ENCODE peak calls at places on chromosome X, in four cellular contexts. E is activated B cell treated with CpG ODN at 0.5 μM for 24 hours, P is neural crest cell, F is spleen. H is an unnamed sample.
A peak's percentile ranks its signal among the peaks of the same experiment; 100 is the strongest.

GRCh38 chrX:41561045-41561444 is 113.9 kb downstream of the NYX start:
- DNase-seq in E (no peak), P (no peak), F (no peak), H (no peak)

GRCh38 chrX:150506020-150506419 is 62.4 kb upstream of the MTM1 start:
- DNase-seq in E (no peak), P (no peak), F (no peak), H (no peak)

GRCh38 chrX:29487214-29487613 is 728.1 kb upstream of the MAGEB2 start:
- DNase-seq in E (no peak), P (no peak), F (no peak), H (no peak)

GRCh38 chrX:150085881-150086280 is 147.6 kb upstream of the EOLA2 start:
- DNase-seq in E (no peak), P (no peak), F (no peak), H (no peak)

GRCh38 chrX:150372280-150372679 is 9.2 kb downstream of the MAMLD1 start:
- DNase-seq in E (no peak), P (no peak), F (no peak), H (no peak)

GRCh38 chrX:140503230-140503585 is 1.7 kb downstream of the SOX3 start:
- DNase-seq in E (no peak), P (no peak), F (no peak), H (no peak)

GRCh38 chrX:109384569-109385174 is 97.2 kb downstream of the GUCY2F start:
- DNase-seq in E (no peak), P (peak; percentile 32), F (no peak), H (no peak)

GRCh38 chrX:134419784-134420183 is 40.2 kb upstream of the HPRT1 start:
- DNase-seq in E (no peak), P (no peak), F (no peak), H (no peak)

GRCh38 chrX:154750301-154751120 is at the start of gene GAB3:
- DNase-seq in E (peak; percentile 52), P (no peak), F (peak; percentile 92), H (no peak)

GRCh38 chrX:134971926-134972325 is 18.9 kb upstream of the SMIM10 start:
- DNase-seq in E (no peak), P (no peak), F (no peak), H (no peak)

GRCh38 chrX:6292599-6292998 is 63.9 kb upstream of the NLGN4X start:
- DNase-seq in E (no peak), P (no peak), F (no peak), H (no peak)

GRCh38 chrX:68571292-68572256 is 72.7 kb downstream of the YIPF6 start:
- DNase-seq in E (no peak), P (no peak), F (no peak), H (no peak)

GRCh38 chrX:14038375-14039077 is 8.8 kb upstream of the GEMIN8 start:
- DNase-seq in E (no peak), P (no peak), F (no peak), H (no peak)

GRCh38 chrX:10135561-10136399 is 21.0 kb upstream of the CLCN4 start:
- DNase-seq in E (no peak), P (no peak), F (no peak), H (no peak)

GRCh38 chrX:148854351-148854750 is 353.9 kb downstream of the AFF2 start:
- DNase-seq in E (no peak), P (no peak), F (no peak), H (no peak)

GRCh38 chrX:75155830-75156525 is at the start of gene ABCB7:
- DNase-seq in E (peak; percentile 41), P (peak; percentile 42), F (peak; percentile 85), H (no peak)

GRCh38 chrX:129984196-129984962 is 1.9 kb downstream of the BCORL1 start:
- DNase-seq in E (peak; percentile 45), P (peak; percentile 14), F (peak; percentile 89), H (peak; percentile 44)

GRCh38 chrX:43939187-43939926 is 33.8 kb downstream of the NDP start:
- DNase-seq in E (no peak), P (no peak), F (no peak), H (no peak)

GRCh38 chrX:96372313-96373046 is 312.2 kb upstream of the DIAPH2 start:
- DNase-seq in E (no peak), P (peak; percentile 1), F (no peak), H (no peak)

GRCh38 chrX:84477114-84477513 is 25.1 kb downstream of the HDX start:
- DNase-seq in E (no peak), P (no peak), F (no peak), H (no peak)

GRCh38 chrX:47234583-47234982 is 1.8 kb downstream of the USP11 start:
- DNase-seq in E (no peak), P (no peak), F (no peak), H (no peak)

GRCh38 chrX:132738951-132739350 is 219.5 kb downstream of the HS6ST2 start:
- DNase-seq in E (no peak), P (no peak), F (no peak), H (no peak)

GRCh38 chrX:39965051-39965573 is 132.6 kb downstream of the BCOR start:
- DNase-seq in E (no peak), P (no peak), F (no peak), H (no peak)

GRCh38 chrX:151396827-151397740 is at the start of gene VMA21:
- DNase-seq in E (peak; percentile 79), P (peak; percentile 56), F (peak; percentile 95), H (peak; percentile 73)

GRCh38 chrX:12139934-12140611 is 1.8 kb downstream of the FRMPD4 start:
- DNase-seq in E (no peak), P (no peak), F (no peak), H (no peak)

GRCh38 chrX:48948589-48948988 is 8.8 kb downstream of the OTUD5 start:
- DNase-seq in E (no peak), P (no peak), F (no peak), H (no peak)

GRCh38 chrX:48942895-48943294 is 14.5 kb downstream of the OTUD5 start:
- DNase-seq in E (no peak), P (no peak), F (no peak), H (no peak)

GRCh38 chrX:48940404-48940955 is 16.9 kb downstream of the OTUD5 start:
- DNase-seq in E (no peak), P (no peak), F (no peak), H (no peak)

DNA sequence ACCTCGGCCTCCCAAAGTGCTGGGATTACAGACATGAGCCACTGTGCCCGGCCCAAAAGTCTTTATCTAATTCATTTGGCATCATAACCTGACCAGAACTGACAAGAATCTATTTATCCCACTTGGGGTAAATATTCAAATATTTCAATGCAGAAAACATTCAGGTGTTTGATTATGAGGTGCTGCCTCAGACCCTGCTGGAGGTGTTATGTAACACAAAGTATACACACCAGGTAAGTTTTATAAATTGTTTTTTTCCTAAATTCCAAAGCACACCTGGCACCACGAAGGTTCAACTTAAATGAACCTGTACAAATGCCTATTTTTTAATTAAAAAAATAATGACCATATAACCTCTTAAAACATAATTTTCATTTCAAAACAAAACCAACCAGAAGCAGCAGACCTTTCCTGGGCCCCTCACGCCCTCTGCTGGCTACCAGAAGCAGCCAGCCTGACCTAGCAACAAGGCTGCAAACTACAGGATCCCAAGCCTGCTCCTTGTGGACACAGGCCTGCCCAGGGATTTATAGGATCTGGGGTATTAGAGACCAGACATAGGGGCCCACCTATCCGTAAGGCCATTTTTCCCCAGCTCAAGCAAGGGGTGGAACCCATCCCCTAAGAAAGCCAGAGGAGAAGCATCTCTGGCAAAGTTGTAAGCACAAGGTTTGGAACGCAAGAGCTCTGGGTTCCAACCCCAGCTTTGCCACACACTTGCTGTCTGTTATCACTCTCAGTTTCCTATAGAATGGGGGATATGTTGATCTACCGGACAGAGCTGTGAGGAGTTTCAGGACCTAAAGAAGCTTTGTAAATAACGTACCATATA is 11.7 kb downstream of the OTUD5 start:
- DNase-seq in E (no peak), P (peak; percentile 25), F (peak; percentile 88), H (no peak)
- TF ChIP-seq CTCF in E (no peak), P (peak; percentile 77), F (peak; percentile 78), H (no peak)

DNA sequence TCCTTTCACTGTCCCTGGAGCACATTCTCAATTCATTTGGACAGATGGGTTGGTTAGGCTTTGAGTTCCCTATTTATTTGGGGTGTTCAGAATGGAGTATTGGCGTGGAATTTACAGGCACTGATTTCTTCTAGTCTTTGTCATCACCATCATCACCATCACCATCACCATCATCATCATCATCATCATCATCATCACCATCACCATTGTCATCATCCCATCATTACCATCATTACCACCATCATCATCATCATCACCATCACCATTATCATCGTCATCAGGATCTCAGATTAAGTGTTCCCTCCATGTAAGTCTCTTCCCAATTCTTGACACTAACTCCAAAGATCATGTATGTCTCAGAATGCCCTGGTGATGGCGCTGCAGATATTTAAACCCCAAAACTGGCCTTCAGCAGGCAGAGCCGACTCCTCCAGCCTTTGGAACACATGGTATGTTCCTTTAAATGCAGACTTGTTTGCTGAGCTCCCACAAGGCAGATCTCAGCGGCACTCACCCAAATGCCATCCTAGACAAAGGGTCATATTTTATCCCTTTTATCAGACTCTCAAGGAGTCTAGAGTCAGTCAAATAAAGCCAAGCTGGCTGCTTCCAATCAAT is 19.8 kb upstream of the FAM9A start:
- DNase-seq in E (no peak), P (no peak), F (no peak), H (no peak)
- TF ChIP-seq CTCF in E (no peak), P (no peak), F (no peak), H (no peak)

GRCh38 chrX:1748408-1748807 is 133.5 kb downstream of the ASMT start:
- DNase-seq in E (no peak), P (no peak), F (no peak), H (no peak)
- TF ChIP-seq CTCF in E (no peak), P (no peak), F (no peak), H (no peak)

GRCh38 chrX:30618160-30618765 is 35.0 kb upstream of the GK start:
- DNase-seq in E (no peak), P (no peak), F (no peak), H (no peak)
- TF ChIP-seq CTCF in E (no peak), P (no peak), F (no peak), H (no peak)

GRCh38 chrX:522456-522855 is 108.1 kb upstream of the SHOX start:
- DNase-seq in E (no peak), P (no peak), F (no peak), H (no peak)
- TF ChIP-seq CTCF in E (no peak), P (no peak), F (no peak), H (no peak)

DNA sequence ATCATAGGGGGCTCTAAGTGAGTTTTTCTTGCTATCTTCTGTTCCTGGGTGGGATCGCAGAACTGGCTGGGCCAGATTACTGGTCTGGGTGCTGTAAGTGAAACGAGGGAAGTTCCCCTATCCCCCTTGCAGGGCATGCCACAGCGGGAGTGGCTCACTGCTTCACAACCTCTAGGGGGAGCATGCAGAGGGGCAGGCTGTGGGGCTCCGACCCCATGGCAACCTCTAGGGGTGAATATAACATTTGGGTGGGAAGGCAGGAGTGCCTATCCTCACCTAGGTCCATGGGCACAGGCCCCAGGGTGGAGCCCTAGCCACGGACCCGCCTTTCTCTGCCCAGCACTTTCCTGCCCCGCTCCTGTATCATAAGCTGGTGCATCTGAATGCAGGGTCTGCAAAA is 1.7 kb upstream of the RRAGB start:
- DNase-seq in E (no peak), P (no peak), F (peak; percentile 74), H (no peak)
- TF ChIP-seq CTCF in E (no peak), P (no peak), F (no peak), H (no peak)

GRCh38 chrX:110418220-110418856 is 59.7 kb downstream of the RTL9 start:
- DNase-seq in E (no peak), P (peak; percentile 39), F (no peak), H (no peak)
- TF ChIP-seq CTCF in E (no peak), P (peak; percentile 68), F (no peak), H (peak; percentile 53)

H was measured in mesothelial cell of epicardium.